ENCODE peak calls at places on chromosomes 11 and 22, in four cellular contexts. V is HAP-1, U is cardiac muscle cell, M is IMR-90. W is an unnamed sample. For H3K36me3 and H3K4me1, the result is how much of the 10 kb centered on the place peaks cover.

GRCh38 chr22:20121856-20122415 is 4.9 kb upstream of the TRMT2A start:
- DNase-seq in M (no peak), U (no peak), V (no peak), W (no peak)

GRCh38 chr11:48091426-48092102 is 111.2 kb downstream of the PTPRJ start:
- DNase-seq in M (no peak), U (no peak), V (no peak), W (no peak)

GRCh38 chr11:119791701-119792151 is 62.7 kb upstream of the NECTIN1 start:
- DNase-seq in U (peak), M (peak), V (no peak), W (peak)

GRCh38 chr11:17571431-17572358 is 24.6 kb downstream of the OTOG start:
- DNase-seq in V (no peak), U (no peak), M (no peak), W (no peak)

GRCh38 chr11:124285610-124286344 is 28.0 kb downstream of the OR8D1 start:
- DNase-seq in V (no peak), M (peak), U (peak), W (no peak)

GRCh38 chr11:2998073-2998850 is 6.1 kb upstream of the NAP1L4 start:
- DNase-seq in V (no peak), U (no peak), M (no peak), W (no peak)

GRCh38 chr22:50532824-50533344 is 3.1 kb upstream of the TYMP start:
- DNase-seq in U (no peak), V (no peak), M (no peak), W (no peak)

GRCh38 chr11:85798361-85798760 is 12.6 kb downstream of the SYTL2 start:
- DNase-seq in M (no peak), U (no peak), V (no peak), W (no peak)

GRCh38 chr11:68256331-68256741 is 15.4 kb downstream of the C11orf24 start:
- DNase-seq in M (peak), V (no peak), U (peak), W (peak)

GRCh38 chr11:35515224-35515623 is 10.2 kb downstream of the PAMR1 start:
- DNase-seq in U (peak), V (no peak), M (peak), W (no peak)

GRCh38 chr11:119055901-119056300 is 1.1 kb downstream of the HYOU1 start:
- DNase-seq in V (no peak), U (peak), M (peak), W (no peak)

GRCh38 chr11:7986768-7987559 is at the start of gene EIF3F:
- DNase-seq in U (peak), M (peak), V (peak), W (peak)

GRCh38 chr11:45827123-45827522 is 20.2 kb upstream of the CRY2 start:
- DNase-seq in U (no peak), M (no peak), V (no peak), W (no peak)

GRCh38 chr11:34483475-34483874 is 30.1 kb downstream of the ELF5 start:
- DNase-seq in M (no peak), U (no peak), V (no peak), W (no peak)

DNA sequence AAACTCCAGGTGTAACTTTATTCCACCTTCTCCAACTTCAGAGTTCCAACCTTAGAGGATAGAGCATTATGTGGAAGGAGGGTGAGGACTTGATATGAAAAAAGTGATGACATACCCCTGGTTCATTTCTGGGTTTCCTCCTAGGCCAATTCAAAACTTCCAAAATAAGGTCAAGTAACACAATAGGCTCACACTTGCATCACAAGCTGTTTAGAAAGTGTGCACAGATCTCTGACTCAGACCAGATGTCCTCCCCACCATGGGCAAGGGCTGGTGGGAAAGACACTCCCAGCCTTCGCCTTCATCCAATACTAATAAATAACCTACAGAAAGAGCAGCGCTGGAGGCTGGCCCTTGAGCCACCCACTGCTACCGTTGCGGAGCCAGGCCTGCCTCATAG is 5.8 kb upstream of the BUD13 start:
- DNase-seq in V (no peak), M (peak), U (no peak), W (no peak)
- H3K36me3 ChIP-seq in V (half or more), M (under half), U (under half), W (under half)

GRCh38 chr22:24404561-24405275 is 22.7 kb upstream of the ADORA2A start:
- DNase-seq in U (no peak), M (no peak), V (no peak), W (no peak)
- H3K4me1 ChIP-seq in U (under half), M (under half), V (under half), W (under half)

GRCh38 chr22:37758698-37759097 is 49.0 kb upstream of the GCAT start:
- DNase-seq in V (no peak), U (no peak), M (no peak), W (no peak)

GRCh38 chr22:37762389-37762836 is 45.3 kb upstream of the GCAT start:
- DNase-seq in V (no peak), U (no peak), M (no peak), W (no peak)

GRCh38 chr22:37759281-37759680 is 48.5 kb upstream of the GCAT start:
- DNase-seq in V (no peak), U (no peak), M (no peak), W (no peak)

GRCh38 chr22:37757663-37758062 is 50.1 kb upstream of the GCAT start:
- DNase-seq in U (no peak), M (no peak), V (no peak), W (no peak)

GRCh38 chr22:37760152-37760551 is 47.6 kb upstream of the GCAT start:
- DNase-seq in M (no peak), U (no peak), V (no peak), W (no peak)
- H3K36me3 ChIP-seq in M (half or more), U (under half), V (under half), W (under half)

GRCh38 chr11:133500936-133501335 is 31.4 kb downstream of the OPCML start:
- DNase-seq in M (no peak), V (no peak), U (no peak), W (no peak)
- H3K4me1 ChIP-seq in M (under half), V (under half), U (under half), W (under half)

GRCh38 chr22:23796461-23796860 is 9.7 kb downstream of the SMARCB1 start:
- DNase-seq in M (no peak), U (peak), V (peak), W (no peak)
- H3K36me3 ChIP-seq in M (half or more), U (under half), V (half or more), W (under half)

DNA sequence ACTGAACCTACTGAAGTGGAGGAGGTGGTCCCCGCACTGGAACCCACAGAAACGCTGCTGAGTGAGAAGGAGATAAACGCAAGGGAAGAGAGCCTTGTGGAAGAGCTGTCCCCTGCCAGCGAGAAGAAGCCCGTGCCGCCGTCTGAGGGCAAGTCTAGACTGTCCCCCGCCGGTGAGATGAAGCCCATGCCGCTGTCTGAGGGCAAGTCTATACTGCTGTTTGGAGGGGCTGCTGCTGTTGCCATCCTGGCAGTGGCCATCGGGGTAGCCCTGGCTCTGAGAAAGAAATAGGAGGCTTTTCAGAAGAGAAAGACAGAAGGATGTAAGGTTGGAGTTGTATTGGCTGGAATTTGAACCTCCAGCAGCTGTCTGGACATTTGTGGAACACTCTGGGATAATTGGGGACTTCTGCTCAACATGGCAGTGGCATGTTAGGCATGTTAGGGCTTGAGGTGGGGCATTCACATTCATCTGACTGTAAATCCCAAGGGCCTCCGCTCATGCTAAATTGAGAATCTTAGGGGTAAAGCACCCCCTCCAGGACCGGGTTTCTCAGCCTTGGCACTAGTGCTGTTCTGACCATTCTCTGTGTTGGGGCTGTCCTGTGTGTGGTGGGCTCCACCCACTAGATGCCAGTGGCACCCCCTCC is 46.9 kb downstream of the BID start:
- DNase-seq in V (no peak), U (no peak), M (no peak), W (no peak)
- H3K4me1 ChIP-seq in V (under half), U (under half), M (under half), W (under half)

GRCh38 chr22:40609216-40609615 is 27.3 kb downstream of the MRTFA start:
- DNase-seq in U (peak), M (no peak), V (no peak), W (no peak)
- H3K36me3 ChIP-seq in U (under half), M (under half), V (under half), W (under half)

DNA sequence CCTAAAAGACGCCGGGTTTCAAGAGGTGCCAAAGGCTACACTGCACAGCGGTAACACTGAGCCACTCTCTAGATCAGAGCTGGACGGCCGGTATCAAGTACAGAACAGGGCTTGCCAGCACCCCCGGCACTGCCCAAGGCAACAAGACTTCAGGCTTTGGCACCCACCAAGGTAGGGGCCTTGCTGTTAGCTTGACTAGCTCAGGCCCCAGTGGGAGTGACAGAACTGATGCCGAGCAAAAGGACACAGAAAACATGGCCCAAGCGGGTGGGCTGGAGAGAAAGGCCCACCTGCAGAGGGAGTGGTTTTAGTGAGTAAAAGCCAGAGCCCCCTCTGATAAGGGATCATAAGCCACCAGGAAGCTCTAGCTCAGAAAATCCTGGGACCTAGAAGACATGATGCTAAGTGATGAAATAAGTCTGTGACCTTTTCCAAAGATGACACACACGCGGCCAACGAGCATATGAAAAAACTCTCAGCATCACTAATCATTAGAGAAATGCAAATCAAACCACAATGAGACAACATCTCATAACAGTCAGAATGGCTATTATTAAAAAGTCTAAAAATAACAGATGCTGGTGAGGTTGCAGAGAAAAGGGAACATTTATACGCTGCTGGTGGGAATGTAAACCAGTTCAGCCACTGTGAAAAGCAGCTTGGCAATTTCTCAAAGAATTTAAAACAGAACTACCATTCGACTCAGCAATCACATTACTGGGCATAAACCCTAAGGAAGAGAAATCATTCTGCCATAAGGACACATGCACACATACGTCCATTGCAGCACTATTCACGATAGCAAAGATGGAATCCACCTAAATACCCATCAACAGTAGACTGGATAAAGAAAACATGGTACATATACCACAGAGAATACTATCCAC is 12.9 kb downstream of the EHD1 start:
- DNase-seq in V (no peak), U (peak), M (peak), W (no peak)
- H3K4me1 ChIP-seq in V (under half), U (half or more), M (half or more), W (half or more)

DNA sequence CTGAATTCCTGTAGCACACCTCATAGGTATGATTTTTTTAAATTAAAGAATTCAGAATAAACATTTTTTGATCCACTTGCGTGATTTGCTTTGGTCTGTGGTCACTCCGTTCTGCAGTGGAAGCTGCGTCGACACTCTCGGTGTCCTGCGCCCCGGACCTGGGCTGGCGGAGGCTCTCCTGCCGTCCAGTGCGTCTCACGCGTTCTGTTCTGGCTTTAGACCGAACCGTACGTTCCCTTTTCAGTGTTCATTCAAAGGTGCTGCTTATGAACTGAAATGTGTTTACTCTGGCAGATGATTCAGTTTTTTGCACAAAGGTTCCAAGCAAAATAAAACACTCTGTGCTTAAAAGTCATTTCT is 38.2 kb downstream of the CTTN start:
- DNase-seq in V (no peak), U (no peak), M (no peak), W (no peak)
- H3K36me3 ChIP-seq in V (under half), U (under half), M (half or more), W (under half)

DNA sequence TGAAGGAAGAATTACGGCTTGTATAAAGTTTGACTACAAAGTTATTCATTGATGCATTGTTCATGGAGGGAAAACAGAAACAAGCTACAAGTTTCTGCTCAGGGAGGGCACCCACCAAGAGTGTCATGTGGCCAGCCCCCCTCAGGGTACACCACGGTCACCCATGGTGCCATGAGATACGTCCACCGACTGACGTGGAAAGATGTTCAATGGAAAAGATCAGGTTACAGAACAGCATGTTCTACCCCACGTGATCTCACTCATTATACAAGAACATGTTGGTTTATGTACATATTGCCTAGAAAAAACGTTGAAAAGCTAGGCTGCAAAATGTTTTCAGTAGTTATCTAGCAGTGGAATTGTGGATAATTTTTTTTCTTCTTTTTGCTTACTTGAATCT is 22.3 kb downstream of the RCN1 start:
- DNase-seq in V (no peak), U (no peak), M (no peak), W (peak)
- H3K4me1 ChIP-seq in V (under half), U (under half), M (under half), W (under half)